ENCODE peak calls at places on chromosomes 2 and 18, in nine cellular contexts. One of them, this sample, is unnamed.

GRCh38 chr2:157460384-157460837 is 16.5 kb upstream of the CYTIP start:
- DNase-seq in posterior cingulate gyrus: no peak
- DNase-seq in A172: no peak
- DNase-seq in T-helper 1 cell: no peak
- DNase-seq in activated T-helper 1 cell treated with anti-CD3 and anti-CD28 coated beads, Interleukin-12 subunit alpha, Interleukin-12 subunit beta, Interleukin-2, Interleukin-4 antibody, amounts not matched to agents 30 ng/mL and 10 ng/mL and 1 ng/mL, durations not matched to agents 14 hours and 24 hours and 36 hours: no peak
- DNase-seq in upper lobe of right lung: no peak
- DNase-seq in HS-5: no peak
- DNase-seq in T1000: no peak
- DNase-seq in keratinocyte: no peak
- DNase-seq in this sample: no peak

GRCh38 chr2:217993817-217994459 is 8.9 kb downstream of the TNS1 start:
- DNase-seq in posterior cingulate gyrus: no peak
- DNase-seq in A172: no peak
- DNase-seq in T-helper 1 cell: peak
- DNase-seq in activated T-helper 1 cell treated with anti-CD3 and anti-CD28 coated beads, Interleukin-12 subunit alpha, Interleukin-12 subunit beta, Interleukin-2, Interleukin-4 antibody, amounts not matched to agents 30 ng/mL and 10 ng/mL and 1 ng/mL, durations not matched to agents 14 hours and 24 hours and 36 hours: peak
- DNase-seq in upper lobe of right lung: peak
- DNase-seq in HS-5: no peak
- DNase-seq in T1000: no peak
- DNase-seq in keratinocyte: no peak
- DNase-seq in this sample: no peak

GRCh38 chr2:151943461-151943860 is 115.2 kb upstream of the ARL5A start:
- DNase-seq in posterior cingulate gyrus: no peak
- DNase-seq in A172: no peak
- DNase-seq in T-helper 1 cell: no peak
- DNase-seq in activated T-helper 1 cell treated with anti-CD3 and anti-CD28 coated beads, Interleukin-12 subunit alpha, Interleukin-12 subunit beta, Interleukin-2, Interleukin-4 antibody, amounts not matched to agents 30 ng/mL and 10 ng/mL and 1 ng/mL, durations not matched to agents 14 hours and 24 hours and 36 hours: no peak
- DNase-seq in upper lobe of right lung: no peak
- DNase-seq in HS-5: no peak
- DNase-seq in T1000: no peak
- DNase-seq in keratinocyte: peak
- DNase-seq in this sample: no peak

GRCh38 chr2:174914894-174915760 is 90.1 kb downstream of the CHN1 start:
- DNase-seq in posterior cingulate gyrus: no peak
- DNase-seq in A172: no peak
- DNase-seq in T-helper 1 cell: no peak
- DNase-seq in activated T-helper 1 cell treated with anti-CD3 and anti-CD28 coated beads, Interleukin-12 subunit alpha, Interleukin-12 subunit beta, Interleukin-2, Interleukin-4 antibody, amounts not matched to agents 30 ng/mL and 10 ng/mL and 1 ng/mL, durations not matched to agents 14 hours and 24 hours and 36 hours: no peak
- DNase-seq in upper lobe of right lung: no peak
- DNase-seq in HS-5: no peak
- DNase-seq in T1000: no peak
- DNase-seq in keratinocyte: no peak
- DNase-seq in this sample: no peak

GRCh38 chr2:220044383-220044782 is 417.0 kb downstream of the SLC4A3 start:
- DNase-seq in posterior cingulate gyrus: no peak
- DNase-seq in A172: no peak
- DNase-seq in T-helper 1 cell: no peak
- DNase-seq in activated T-helper 1 cell treated with anti-CD3 and anti-CD28 coated beads, Interleukin-12 subunit alpha, Interleukin-12 subunit beta, Interleukin-2, Interleukin-4 antibody, amounts not matched to agents 30 ng/mL and 10 ng/mL and 1 ng/mL, durations not matched to agents 14 hours and 24 hours and 36 hours: no peak
- DNase-seq in upper lobe of right lung: no peak
- DNase-seq in HS-5: no peak
- DNase-seq in T1000: no peak
- DNase-seq in keratinocyte: no peak
- DNase-seq in this sample: no peak

GRCh38 chr2:34105015-34105767 is 506.1 kb upstream of the FAM98A start:
- DNase-seq in posterior cingulate gyrus: no peak
- DNase-seq in A172: peak
- DNase-seq in T-helper 1 cell: no peak
- DNase-seq in activated T-helper 1 cell treated with anti-CD3 and anti-CD28 coated beads, Interleukin-12 subunit alpha, Interleukin-12 subunit beta, Interleukin-2, Interleukin-4 antibody, amounts not matched to agents 30 ng/mL and 10 ng/mL and 1 ng/mL, durations not matched to agents 14 hours and 24 hours and 36 hours: no peak
- DNase-seq in upper lobe of right lung: no peak
- DNase-seq in HS-5: peak
- DNase-seq in T1000: no peak
- DNase-seq in keratinocyte: peak
- DNase-seq in this sample: no peak

GRCh38 chr2:21260316-21260715 is 136.5 kb downstream of the TDRD15 start:
- DNase-seq in posterior cingulate gyrus: no peak
- DNase-seq in A172: no peak
- DNase-seq in T-helper 1 cell: no peak
- DNase-seq in activated T-helper 1 cell treated with anti-CD3 and anti-CD28 coated beads, Interleukin-12 subunit alpha, Interleukin-12 subunit beta, Interleukin-2, Interleukin-4 antibody, amounts not matched to agents 30 ng/mL and 10 ng/mL and 1 ng/mL, durations not matched to agents 14 hours and 24 hours and 36 hours: no peak
- DNase-seq in upper lobe of right lung: no peak
- DNase-seq in HS-5: no peak
- DNase-seq in T1000: no peak
- DNase-seq in keratinocyte: no peak
- DNase-seq in this sample: no peak

GRCh38 chr2:32812316-32812715 is 134.4 kb upstream of the LTBP1 start:
- DNase-seq in posterior cingulate gyrus: no peak
- DNase-seq in A172: no peak
- DNase-seq in T-helper 1 cell: no peak
- DNase-seq in activated T-helper 1 cell treated with anti-CD3 and anti-CD28 coated beads, Interleukin-12 subunit alpha, Interleukin-12 subunit beta, Interleukin-2, Interleukin-4 antibody, amounts not matched to agents 30 ng/mL and 10 ng/mL and 1 ng/mL, durations not matched to agents 14 hours and 24 hours and 36 hours: no peak
- DNase-seq in upper lobe of right lung: no peak
- DNase-seq in HS-5: no peak
- DNase-seq in T1000: no peak
- DNase-seq in keratinocyte: no peak
- DNase-seq in this sample: no peak

GRCh38 chr2:23411752-23412431 is 26.9 kb downstream of the KLHL29 start:
- DNase-seq in posterior cingulate gyrus: no peak
- DNase-seq in A172: no peak
- DNase-seq in T-helper 1 cell: no peak
- DNase-seq in activated T-helper 1 cell treated with anti-CD3 and anti-CD28 coated beads, Interleukin-12 subunit alpha, Interleukin-12 subunit beta, Interleukin-2, Interleukin-4 antibody, amounts not matched to agents 30 ng/mL and 10 ng/mL and 1 ng/mL, durations not matched to agents 14 hours and 24 hours and 36 hours: no peak
- DNase-seq in upper lobe of right lung: no peak
- DNase-seq in HS-5: peak
- DNase-seq in T1000: peak
- DNase-seq in keratinocyte: peak
- DNase-seq in this sample: no peak

GRCh38 chr2:141968377-141968920 is 162.4 kb downstream of the LRP1B start:
- DNase-seq in posterior cingulate gyrus: no peak
- DNase-seq in A172: peak
- DNase-seq in T-helper 1 cell: no peak
- DNase-seq in activated T-helper 1 cell treated with anti-CD3 and anti-CD28 coated beads, Interleukin-12 subunit alpha, Interleukin-12 subunit beta, Interleukin-2, Interleukin-4 antibody, amounts not matched to agents 30 ng/mL and 10 ng/mL and 1 ng/mL, durations not matched to agents 14 hours and 24 hours and 36 hours: no peak
- DNase-seq in upper lobe of right lung: no peak
- DNase-seq in HS-5: peak
- DNase-seq in T1000: no peak
- DNase-seq in keratinocyte: no peak
- DNase-seq in this sample: no peak

GRCh38 chr2:237474931-237475703 is 11.9 kb upstream of the MLPH start:
- DNase-seq in posterior cingulate gyrus: peak
- DNase-seq in A172: peak
- DNase-seq in T-helper 1 cell: peak
- DNase-seq in activated T-helper 1 cell treated with anti-CD3 and anti-CD28 coated beads, Interleukin-12 subunit alpha, Interleukin-12 subunit beta, Interleukin-2, Interleukin-4 antibody, amounts not matched to agents 30 ng/mL and 10 ng/mL and 1 ng/mL, durations not matched to agents 14 hours and 24 hours and 36 hours: peak
- DNase-seq in upper lobe of right lung: peak
- DNase-seq in HS-5: no peak
- DNase-seq in T1000: peak
- DNase-seq in keratinocyte: no peak
- DNase-seq in this sample: peak

GRCh38 chr2:31270871-31271270 is 36.9 kb downstream of the EHD3 start:
- DNase-seq in posterior cingulate gyrus: no peak
- DNase-seq in A172: no peak
- DNase-seq in T-helper 1 cell: no peak
- DNase-seq in activated T-helper 1 cell treated with anti-CD3 and anti-CD28 coated beads, Interleukin-12 subunit alpha, Interleukin-12 subunit beta, Interleukin-2, Interleukin-4 antibody, amounts not matched to agents 30 ng/mL and 10 ng/mL and 1 ng/mL, durations not matched to agents 14 hours and 24 hours and 36 hours: no peak
- DNase-seq in upper lobe of right lung: no peak
- DNase-seq in HS-5: no peak
- DNase-seq in T1000: no peak
- DNase-seq in keratinocyte: no peak
- DNase-seq in this sample: no peak

GRCh38 chr2:223460774-223461211 is 141.4 kb downstream of the SCG2 start:
- DNase-seq in posterior cingulate gyrus: no peak
- DNase-seq in A172: peak
- DNase-seq in T-helper 1 cell: no peak
- DNase-seq in activated T-helper 1 cell treated with anti-CD3 and anti-CD28 coated beads, Interleukin-12 subunit alpha, Interleukin-12 subunit beta, Interleukin-2, Interleukin-4 antibody, amounts not matched to agents 30 ng/mL and 10 ng/mL and 1 ng/mL, durations not matched to agents 14 hours and 24 hours and 36 hours: no peak
- DNase-seq in upper lobe of right lung: no peak
- DNase-seq in HS-5: peak
- DNase-seq in T1000: peak
- DNase-seq in keratinocyte: peak
- DNase-seq in this sample: no peak

GRCh38 chr2:236799391-236800048 is 229.9 kb downstream of the ACKR3 start:
- DNase-seq in posterior cingulate gyrus: no peak
- DNase-seq in A172: no peak
- DNase-seq in T-helper 1 cell: no peak
- DNase-seq in activated T-helper 1 cell treated with anti-CD3 and anti-CD28 coated beads, Interleukin-12 subunit alpha, Interleukin-12 subunit beta, Interleukin-2, Interleukin-4 antibody, amounts not matched to agents 30 ng/mL and 10 ng/mL and 1 ng/mL, durations not matched to agents 14 hours and 24 hours and 36 hours: no peak
- DNase-seq in upper lobe of right lung: no peak
- DNase-seq in HS-5: no peak
- DNase-seq in T1000: no peak
- DNase-seq in keratinocyte: no peak
- DNase-seq in this sample: no peak

GRCh38 chr2:1049691-1050090 is 99.0 kb downstream of the SNTG2 start:
- DNase-seq in posterior cingulate gyrus: no peak
- DNase-seq in A172: no peak
- DNase-seq in T-helper 1 cell: no peak
- DNase-seq in activated T-helper 1 cell treated with anti-CD3 and anti-CD28 coated beads, Interleukin-12 subunit alpha, Interleukin-12 subunit beta, Interleukin-2, Interleukin-4 antibody, amounts not matched to agents 30 ng/mL and 10 ng/mL and 1 ng/mL, durations not matched to agents 14 hours and 24 hours and 36 hours: no peak
- DNase-seq in upper lobe of right lung: no peak
- DNase-seq in HS-5: no peak
- DNase-seq in T1000: no peak
- DNase-seq in keratinocyte: no peak
- DNase-seq in this sample: no peak

GRCh38 chr18:61893971-61894750 is 1.4 kb upstream of the RNF152 start:
- DNase-seq in posterior cingulate gyrus: peak
- DNase-seq in A172: peak
- DNase-seq in T-helper 1 cell: peak
- DNase-seq in activated T-helper 1 cell treated with anti-CD3 and anti-CD28 coated beads, Interleukin-12 subunit alpha, Interleukin-12 subunit beta, Interleukin-2, Interleukin-4 antibody, amounts not matched to agents 30 ng/mL and 10 ng/mL and 1 ng/mL, durations not matched to agents 14 hours and 24 hours and 36 hours: peak
- DNase-seq in upper lobe of right lung: peak
- DNase-seq in HS-5: no peak
- DNase-seq in T1000: peak
- DNase-seq in keratinocyte: no peak
- DNase-seq in this sample: peak

GRCh38 chr18:69790649-69791048 is 157.0 kb downstream of the CD226 start:
- DNase-seq in posterior cingulate gyrus: no peak
- DNase-seq in A172: no peak
- DNase-seq in T-helper 1 cell: no peak
- DNase-seq in activated T-helper 1 cell treated with anti-CD3 and anti-CD28 coated beads, Interleukin-12 subunit alpha, Interleukin-12 subunit beta, Interleukin-2, Interleukin-4 antibody, amounts not matched to agents 30 ng/mL and 10 ng/mL and 1 ng/mL, durations not matched to agents 14 hours and 24 hours and 36 hours: no peak
- DNase-seq in upper lobe of right lung: no peak
- DNase-seq in HS-5: no peak
- DNase-seq in T1000: no peak
- DNase-seq in keratinocyte: no peak
- DNase-seq in this sample: no peak

GRCh38 chr18:58856881-58857280 is 7.8 kb upstream of the ZNF532 start:
- DNase-seq in posterior cingulate gyrus: no peak
- DNase-seq in A172: peak
- DNase-seq in T-helper 1 cell: no peak
- DNase-seq in activated T-helper 1 cell treated with anti-CD3 and anti-CD28 coated beads, Interleukin-12 subunit alpha, Interleukin-12 subunit beta, Interleukin-2, Interleukin-4 antibody, amounts not matched to agents 30 ng/mL and 10 ng/mL and 1 ng/mL, durations not matched to agents 14 hours and 24 hours and 36 hours: no peak
- DNase-seq in upper lobe of right lung: no peak
- DNase-seq in HS-5: peak
- DNase-seq in T1000: no peak
- DNase-seq in keratinocyte: no peak
- DNase-seq in this sample: no peak

GRCh38 chr18:25876334-25876979 is 214.0 kb downstream of the SS18 start:
- DNase-seq in posterior cingulate gyrus: no peak
- DNase-seq in A172: no peak
- DNase-seq in T-helper 1 cell: no peak
- DNase-seq in activated T-helper 1 cell treated with anti-CD3 and anti-CD28 coated beads, Interleukin-12 subunit alpha, Interleukin-12 subunit beta, Interleukin-2, Interleukin-4 antibody, amounts not matched to agents 30 ng/mL and 10 ng/mL and 1 ng/mL, durations not matched to agents 14 hours and 24 hours and 36 hours: no peak
- DNase-seq in upper lobe of right lung: no peak
- DNase-seq in HS-5: no peak
- DNase-seq in T1000: no peak
- DNase-seq in keratinocyte: no peak
- DNase-seq in this sample: no peak

GRCh38 chr2:114550895-114551793 is 108.7 kb downstream of the DPP10 start:
- DNase-seq in posterior cingulate gyrus: no peak
- DNase-seq in A172: peak
- DNase-seq in T-helper 1 cell: peak
- DNase-seq in activated T-helper 1 cell treated with anti-CD3 and anti-CD28 coated beads, Interleukin-12 subunit alpha, Interleukin-12 subunit beta, Interleukin-2, Interleukin-4 antibody, amounts not matched to agents 30 ng/mL and 10 ng/mL and 1 ng/mL, durations not matched to agents 14 hours and 24 hours and 36 hours: no peak
- DNase-seq in upper lobe of right lung: no peak
- DNase-seq in HS-5: no peak
- DNase-seq in T1000: no peak
- DNase-seq in keratinocyte: no peak
- DNase-seq in this sample: peak

GRCh38 chr2:42043789-42044394 is 3.9 kb upstream of the PKDCC start:
- DNase-seq in posterior cingulate gyrus: no peak
- DNase-seq in A172: no peak
- DNase-seq in T-helper 1 cell: no peak
- DNase-seq in activated T-helper 1 cell treated with anti-CD3 and anti-CD28 coated beads, Interleukin-12 subunit alpha, Interleukin-12 subunit beta, Interleukin-2, Interleukin-4 antibody, amounts not matched to agents 30 ng/mL and 10 ng/mL and 1 ng/mL, durations not matched to agents 14 hours and 24 hours and 36 hours: no peak
- DNase-seq in upper lobe of right lung: no peak
- DNase-seq in HS-5: no peak
- DNase-seq in T1000: no peak
- DNase-seq in keratinocyte: no peak
- DNase-seq in this sample: no peak

GRCh38 chr2:201118957-201119848 is 3.2 kb downstream of the CFLAR start:
- DNase-seq in posterior cingulate gyrus: no peak
- DNase-seq in A172: peak
- DNase-seq in T-helper 1 cell: peak
- DNase-seq in activated T-helper 1 cell treated with anti-CD3 and anti-CD28 coated beads, Interleukin-12 subunit alpha, Interleukin-12 subunit beta, Interleukin-2, Interleukin-4 antibody, amounts not matched to agents 30 ng/mL and 10 ng/mL and 1 ng/mL, durations not matched to agents 14 hours and 24 hours and 36 hours: no peak
- DNase-seq in upper lobe of right lung: no peak
- DNase-seq in HS-5: no peak
- DNase-seq in T1000: peak
- DNase-seq in keratinocyte: no peak
- DNase-seq in this sample: no peak

GRCh38 chr2:42754021-42754775 is 9.7 kb downstream of the OXER1 start:
- DNase-seq in posterior cingulate gyrus: no peak
- DNase-seq in A172: no peak
- DNase-seq in T-helper 1 cell: no peak
- DNase-seq in activated T-helper 1 cell treated with anti-CD3 and anti-CD28 coated beads, Interleukin-12 subunit alpha, Interleukin-12 subunit beta, Interleukin-2, Interleukin-4 antibody, amounts not matched to agents 30 ng/mL and 10 ng/mL and 1 ng/mL, durations not matched to agents 14 hours and 24 hours and 36 hours: no peak
- DNase-seq in upper lobe of right lung: no peak
- DNase-seq in HS-5: no peak
- DNase-seq in T1000: no peak
- DNase-seq in keratinocyte: no peak
- DNase-seq in this sample: peak

GRCh38 chr2:31693882-31694281 is 113.1 kb upstream of the SRD5A2 start:
- DNase-seq in posterior cingulate gyrus: no peak
- DNase-seq in A172: no peak
- DNase-seq in T-helper 1 cell: no peak
- DNase-seq in activated T-helper 1 cell treated with anti-CD3 and anti-CD28 coated beads, Interleukin-12 subunit alpha, Interleukin-12 subunit beta, Interleukin-2, Interleukin-4 antibody, amounts not matched to agents 30 ng/mL and 10 ng/mL and 1 ng/mL, durations not matched to agents 14 hours and 24 hours and 36 hours: no peak
- DNase-seq in upper lobe of right lung: no peak
- DNase-seq in HS-5: no peak
- DNase-seq in T1000: no peak
- DNase-seq in keratinocyte: no peak
- DNase-seq in this sample: no peak

GRCh38 chr2:176552456-176553135 is 283.4 kb downstream of the MTX2 start:
- DNase-seq in posterior cingulate gyrus: no peak
- DNase-seq in A172: no peak
- DNase-seq in T-helper 1 cell: no peak
- DNase-seq in activated T-helper 1 cell treated with anti-CD3 and anti-CD28 coated beads, Interleukin-12 subunit alpha, Interleukin-12 subunit beta, Interleukin-2, Interleukin-4 antibody, amounts not matched to agents 30 ng/mL and 10 ng/mL and 1 ng/mL, durations not matched to agents 14 hours and 24 hours and 36 hours: no peak
- DNase-seq in upper lobe of right lung: no peak
- DNase-seq in HS-5: peak
- DNase-seq in T1000: no peak
- DNase-seq in keratinocyte: no peak
- DNase-seq in this sample: no peak

GRCh38 chr2:174594451-174594850 is 3.2 kb downstream of the WIPF1 start:
- DNase-seq in posterior cingulate gyrus: no peak
- DNase-seq in A172: no peak
- DNase-seq in T-helper 1 cell: peak
- DNase-seq in activated T-helper 1 cell treated with anti-CD3 and anti-CD28 coated beads, Interleukin-12 subunit alpha, Interleukin-12 subunit beta, Interleukin-2, Interleukin-4 antibody, amounts not matched to agents 30 ng/mL and 10 ng/mL and 1 ng/mL, durations not matched to agents 14 hours and 24 hours and 36 hours: no peak
- DNase-seq in upper lobe of right lung: no peak
- DNase-seq in HS-5: no peak
- DNase-seq in T1000: no peak
- DNase-seq in keratinocyte: no peak
- DNase-seq in this sample: no peak

GRCh38 chr2:128446866-128447537 is 128.3 kb upstream of the HS6ST1 start:
- DNase-seq in posterior cingulate gyrus: no peak
- DNase-seq in A172: no peak
- DNase-seq in T-helper 1 cell: no peak
- DNase-seq in activated T-helper 1 cell treated with anti-CD3 and anti-CD28 coated beads, Interleukin-12 subunit alpha, Interleukin-12 subunit beta, Interleukin-2, Interleukin-4 antibody, amounts not matched to agents 30 ng/mL and 10 ng/mL and 1 ng/mL, durations not matched to agents 14 hours and 24 hours and 36 hours: no peak
- DNase-seq in upper lobe of right lung: peak
- DNase-seq in HS-5: no peak
- DNase-seq in T1000: no peak
- DNase-seq in keratinocyte: no peak
- DNase-seq in this sample: no peak

GRCh38 chr2:199771948-199772692 is 78.9 kb downstream of the FTCDNL1 start:
- DNase-seq in posterior cingulate gyrus: no peak
- DNase-seq in A172: peak
- DNase-seq in T-helper 1 cell: peak
- DNase-seq in activated T-helper 1 cell treated with anti-CD3 and anti-CD28 coated beads, Interleukin-12 subunit alpha, Interleukin-12 subunit beta, Interleukin-2, Interleukin-4 antibody, amounts not matched to agents 30 ng/mL and 10 ng/mL and 1 ng/mL, durations not matched to agents 14 hours and 24 hours and 36 hours: no peak
- DNase-seq in upper lobe of right lung: no peak
- DNase-seq in HS-5: no peak
- DNase-seq in T1000: no peak
- DNase-seq in keratinocyte: no peak
- DNase-seq in this sample: no peak

GRCh38 chr2:6676245-6676644 is 189.5 kb downstream of the CMPK2 start:
- DNase-seq in posterior cingulate gyrus: no peak
- DNase-seq in A172: no peak
- DNase-seq in T-helper 1 cell: no peak
- DNase-seq in activated T-helper 1 cell treated with anti-CD3 and anti-CD28 coated beads, Interleukin-12 subunit alpha, Interleukin-12 subunit beta, Interleukin-2, Interleukin-4 antibody, amounts not matched to agents 30 ng/mL and 10 ng/mL and 1 ng/mL, durations not matched to agents 14 hours and 24 hours and 36 hours: no peak
- DNase-seq in upper lobe of right lung: no peak
- DNase-seq in HS-5: no peak
- DNase-seq in T1000: no peak
- DNase-seq in keratinocyte: no peak
- DNase-seq in this sample: no peak

GRCh38 chr18:9421096-9421495 is 54.2 kb upstream of the RALBP1 start:
- DNase-seq in posterior cingulate gyrus: no peak
- DNase-seq in A172: no peak
- DNase-seq in T-helper 1 cell: no peak
- DNase-seq in activated T-helper 1 cell treated with anti-CD3 and anti-CD28 coated beads, Interleukin-12 subunit alpha, Interleukin-12 subunit beta, Interleukin-2, Interleukin-4 antibody, amounts not matched to agents 30 ng/mL and 10 ng/mL and 1 ng/mL, durations not matched to agents 14 hours and 24 hours and 36 hours: no peak
- DNase-seq in upper lobe of right lung: no peak
- DNase-seq in HS-5: no peak
- DNase-seq in T1000: no peak
- DNase-seq in keratinocyte: no peak
- DNase-seq in this sample: no peak

GRCh38 chr2:172698041-172698863 is 37.4 kb upstream of the RAPGEF4 start:
- DNase-seq in posterior cingulate gyrus: no peak
- DNase-seq in A172: peak
- DNase-seq in T-helper 1 cell: peak
- DNase-seq in activated T-helper 1 cell treated with anti-CD3 and anti-CD28 coated beads, Interleukin-12 subunit alpha, Interleukin-12 subunit beta, Interleukin-2, Interleukin-4 antibody, amounts not matched to agents 30 ng/mL and 10 ng/mL and 1 ng/mL, durations not matched to agents 14 hours and 24 hours and 36 hours: no peak
- DNase-seq in upper lobe of right lung: no peak
- DNase-seq in HS-5: peak
- DNase-seq in T1000: peak
- DNase-seq in keratinocyte: peak
- DNase-seq in this sample: no peak

This sample was measured in stimulated activated naive B cell treated with anti-CD40 and anti-IgM and Interleukin-4, amounts not matched to agents 10 μg/mL and 1 μg/mL and 100 μg/mL, for 72 hours.